ENCODE peak calls at places on chromosomes 11 and 22, in eight cellular contexts. U is Kasumi-1; Y is GM06990; I is lung; D is stimulated activated CD4-positive, alpha-beta T cell treated with anti-CD3 and anti-CD28 coated beads, TNF-alpha, amount 100 ng/mL, for 24 hours; O is AG09319; A is posterior cingulate gyrus; N is upper lobe of left lung. F is an unnamed sample.

GRCh38 chr11:69307871-69308381 is 14.0 kb downstream of the MYEOV start:
- DNase-seq in A (no peak), N (no peak), Y (no peak), U (no peak), I (no peak), D (no peak), O (no peak), F (no peak)

GRCh38 chr22:29478326-29479276 is 1.4 kb upstream of the NEFH start:
- DNase-seq in Y (no peak), O (no peak), A (no peak), D (peak), U (peak), I (no peak), N (no peak), F (peak)

GRCh38 chr11:64894070-64894811 is 15.8 kb upstream of the EHD1 start:
- DNase-seq in Y (peak), O (no peak), U (peak), N (peak), I (peak), D (peak), A (peak), F (peak)

GRCh38 chr11:126817096-126817495 is 183.5 kb downstream of the KIRREL3 start:
- DNase-seq in O (no peak), N (no peak), U (no peak), I (no peak), Y (no peak), D (no peak), A (no peak), F (no peak)

GRCh38 chr11:129888451-129888850 is 6.9 kb downstream of the NFRKB start:
- DNase-seq in O (no peak), D (no peak), A (no peak), U (peak), Y (no peak), I (no peak), N (no peak), F (no peak)

GRCh38 chr22:20131856-20132685 is 467 bp downstream of the ZDHHC8 start:
- DNase-seq in N (peak), Y (no peak), I (peak), A (no peak), U (no peak), O (no peak), D (no peak), F (no peak)

GRCh38 chr11:80860632-80861031 is 1419.8 kb upstream of the TENM4 start:
- DNase-seq in D (no peak), Y (no peak), U (no peak), N (no peak), A (no peak), I (no peak), O (no peak), F (no peak)

GRCh38 chr22:39613549-39613921 is 43.0 kb downstream of the CACNA1I start:
- DNase-seq in I (no peak), O (no peak), A (no peak), N (no peak), Y (no peak), D (no peak), U (no peak), F (no peak)

GRCh38 chr22:44409691-44410316 is 88.2 kb downstream of the RTL6 start:
- DNase-seq in Y (no peak), O (no peak), U (no peak), D (no peak), N (no peak), A (no peak), I (no peak), F (no peak)

GRCh38 chr11:65439331-65440181 is 17.0 kb downstream of the NEAT1 start:
- DNase-seq in D (no peak), I (no peak), O (no peak), N (no peak), Y (peak), A (no peak), U (no peak), F (no peak)

GRCh38 chr11:117197516-117198456 is 1.4 kb upstream of the TAGLN start:
- DNase-seq in Y (no peak), D (no peak), A (no peak), I (no peak), N (no peak), U (no peak), O (no peak), F (no peak)

GRCh38 chr11:88508808-88509581 is 171.5 kb upstream of the CTSC start:
- DNase-seq in I (no peak), O (no peak), U (no peak), Y (peak), A (no peak), D (peak), N (peak), F (no peak)